ENCODE peak calls at places on chromosomes 4 and X, in six cellular contexts. One of them, this sample, is unnamed.

GRCh38 chr4:170004656-170005250 is 21.4 kb downstream of the MFAP3L start:
- DNase-seq in CD8-positive, alpha-beta T cell: no peak
- DNase-seq in suprapubic skin: no peak
- DNase-seq in stomach: no peak
- DNase-seq in vagina: no peak
- DNase-seq in HL-60: no peak
- DNase-seq in this sample: no peak

GRCh38 chrX:141405878-141406492 is 163.7 kb upstream of the SPANXC start:
- DNase-seq in CD8-positive, alpha-beta T cell: no peak
- DNase-seq in suprapubic skin: no peak
- DNase-seq in stomach: no peak
- DNase-seq in vagina: no peak
- DNase-seq in HL-60: no peak
- DNase-seq in this sample: no peak

GRCh38 chr4:6417516-6417915 is 54.9 kb downstream of the PPP2R2C start:
- DNase-seq in CD8-positive, alpha-beta T cell: no peak
- DNase-seq in suprapubic skin: no peak
- DNase-seq in stomach: no peak
- DNase-seq in vagina: no peak
- DNase-seq in HL-60: no peak
- DNase-seq in this sample: no peak

GRCh38 chrX:53186363-53186762 is 38.6 kb downstream of the KDM5C start:
- DNase-seq in CD8-positive, alpha-beta T cell: no peak
- DNase-seq in suprapubic skin: no peak
- DNase-seq in stomach: no peak
- DNase-seq in vagina: no peak
- DNase-seq in HL-60: no peak
- DNase-seq in this sample: no peak

GRCh38 chr4:82261063-82261462 is 112.7 kb downstream of the HNRNPD start:
- DNase-seq in CD8-positive, alpha-beta T cell: no peak
- DNase-seq in suprapubic skin: no peak
- DNase-seq in stomach: no peak
- DNase-seq in vagina: no peak
- DNase-seq in HL-60: no peak
- DNase-seq in this sample: no peak

GRCh38 chr4:107202744-107203143 is 166.6 kb upstream of the DKK2 start:
- DNase-seq in CD8-positive, alpha-beta T cell: no peak
- DNase-seq in suprapubic skin: no peak
- DNase-seq in stomach: no peak
- DNase-seq in vagina: no peak
- DNase-seq in HL-60: no peak
- DNase-seq in this sample: no peak

GRCh38 chrX:140766024-140766611 is 56.6 kb downstream of the LINC00632 start:
- DNase-seq in CD8-positive, alpha-beta T cell: peak; percentile 19
- DNase-seq in suprapubic skin: no peak
- DNase-seq in stomach: peak; percentile 37
- DNase-seq in vagina: no peak
- DNase-seq in HL-60: no peak
- DNase-seq in this sample: no peak

GRCh38 chr4:110196206-110196870 is 2.1 kb downstream of the ELOVL6 start:
- DNase-seq in CD8-positive, alpha-beta T cell: peak; percentile 27
- DNase-seq in suprapubic skin: no peak
- DNase-seq in stomach: peak; percentile 45
- DNase-seq in vagina: no peak
- DNase-seq in HL-60: no peak
- DNase-seq in this sample: no peak

GRCh38 chrX:2701600-2701999 is 10.5 kb downstream of the CD99 start:
- DNase-seq in CD8-positive, alpha-beta T cell: no peak
- DNase-seq in suprapubic skin: no peak
- DNase-seq in stomach: no peak
- DNase-seq in vagina: no peak
- DNase-seq in HL-60: no peak
- DNase-seq in this sample: no peak

GRCh38 chrX:74343970-74344622 is 40.1 kb downstream of the ZCCHC13 start:
- DNase-seq in CD8-positive, alpha-beta T cell: peak; percentile 17
- DNase-seq in suprapubic skin: no peak
- DNase-seq in stomach: peak; percentile 67
- DNase-seq in vagina: no peak
- DNase-seq in HL-60: peak; percentile 30
- DNase-seq in this sample: peak; percentile 26

GRCh38 chr4:124334119-124334518 is 378.4 kb downstream of the ANKRD50 start:
- DNase-seq in CD8-positive, alpha-beta T cell: no peak
- DNase-seq in suprapubic skin: no peak
- DNase-seq in stomach: no peak
- DNase-seq in vagina: no peak
- DNase-seq in HL-60: no peak
- DNase-seq in this sample: no peak

GRCh38 chrX:72069380-72070160 is 62.1 kb downstream of the RTL5 start:
- DNase-seq in CD8-positive, alpha-beta T cell: no peak
- DNase-seq in suprapubic skin: no peak
- DNase-seq in stomach: no peak
- DNase-seq in vagina: no peak
- DNase-seq in HL-60: peak; percentile 30
- DNase-seq in this sample: no peak

GRCh38 chr4:110527156-110527555 is 51.2 kb downstream of the ENPEP start:
- DNase-seq in CD8-positive, alpha-beta T cell: no peak
- DNase-seq in suprapubic skin: no peak
- DNase-seq in stomach: no peak
- DNase-seq in vagina: no peak
- DNase-seq in HL-60: no peak
- DNase-seq in this sample: no peak

GRCh38 chrX:123590842-123591491 is 141.9 kb downstream of the THOC2 start:
- DNase-seq in CD8-positive, alpha-beta T cell: no peak
- DNase-seq in suprapubic skin: no peak
- DNase-seq in stomach: no peak
- DNase-seq in vagina: no peak
- DNase-seq in HL-60: no peak
- DNase-seq in this sample: peak; percentile 19

GRCh38 chrX:113421432-113421831 is 580.8 kb upstream of the AMOT start:
- DNase-seq in CD8-positive, alpha-beta T cell: no peak
- DNase-seq in suprapubic skin: no peak
- DNase-seq in stomach: no peak
- DNase-seq in vagina: no peak
- DNase-seq in HL-60: no peak
- DNase-seq in this sample: no peak

GRCh38 chrX:137566746-137567473 is 983 bp downstream of the ZIC3 start:
- DNase-seq in CD8-positive, alpha-beta T cell: no peak
- DNase-seq in suprapubic skin: no peak
- DNase-seq in stomach: no peak
- DNase-seq in vagina: no peak
- DNase-seq in HL-60: no peak
- DNase-seq in this sample: no peak

GRCh38 chrX:1591863-1592127 is 391 bp downstream of the AKAP17A start:
- DNase-seq in CD8-positive, alpha-beta T cell: no peak
- DNase-seq in suprapubic skin: no peak
- DNase-seq in stomach: no peak
- DNase-seq in vagina: no peak
- DNase-seq in HL-60: no peak
- DNase-seq in this sample: no peak

GRCh38 chr4:179596621-179597020 is 2154.4 kb upstream of the AGA start:
- DNase-seq in CD8-positive, alpha-beta T cell: no peak
- DNase-seq in suprapubic skin: no peak
- DNase-seq in stomach: no peak
- DNase-seq in vagina: no peak
- DNase-seq in HL-60: no peak
- DNase-seq in this sample: no peak

GRCh38 chr4:89724716-89725115 is 112.2 kb downstream of the SNCA start:
- DNase-seq in CD8-positive, alpha-beta T cell: no peak
- DNase-seq in suprapubic skin: no peak
- DNase-seq in stomach: no peak
- DNase-seq in vagina: no peak
- DNase-seq in HL-60: no peak
- DNase-seq in this sample: no peak

GRCh38 chr4:109113511-109113910 is 188.9 kb downstream of the COL25A1 start:
- DNase-seq in CD8-positive, alpha-beta T cell: no peak
- DNase-seq in suprapubic skin: no peak
- DNase-seq in stomach: no peak
- DNase-seq in vagina: no peak
- DNase-seq in HL-60: no peak
- DNase-seq in this sample: no peak

GRCh38 chr4:183729430-183730328 is 70.6 kb downstream of the TRAPPC11 start:
- DNase-seq in CD8-positive, alpha-beta T cell: no peak
- DNase-seq in suprapubic skin: no peak
- DNase-seq in stomach: no peak
- DNase-seq in vagina: no peak
- DNase-seq in HL-60: no peak
- DNase-seq in this sample: no peak

GRCh38 chrX:136126892-136127406 is 20.4 kb upstream of the FHL1 start:
- DNase-seq in CD8-positive, alpha-beta T cell: no peak
- DNase-seq in suprapubic skin: no peak
- DNase-seq in stomach: no peak
- DNase-seq in vagina: no peak
- DNase-seq in HL-60: no peak
- DNase-seq in this sample: no peak

GRCh38 chrX:39559229-39559628 is 538.5 kb downstream of the BCOR start:
- DNase-seq in CD8-positive, alpha-beta T cell: no peak
- DNase-seq in suprapubic skin: no peak
- DNase-seq in stomach: no peak
- DNase-seq in vagina: no peak
- DNase-seq in HL-60: no peak
- DNase-seq in this sample: no peak

GRCh38 chrX:9349572-9350259 is 115.1 kb upstream of the TBL1X start:
- DNase-seq in CD8-positive, alpha-beta T cell: no peak
- DNase-seq in suprapubic skin: no peak
- DNase-seq in stomach: no peak
- DNase-seq in vagina: no peak
- DNase-seq in HL-60: no peak
- DNase-seq in this sample: no peak

GRCh38 chr4:87911252-87911774 is 64.2 kb upstream of the SPP1 start:
- DNase-seq in CD8-positive, alpha-beta T cell: no peak
- DNase-seq in suprapubic skin: no peak
- DNase-seq in stomach: no peak
- DNase-seq in vagina: no peak
- DNase-seq in HL-60: no peak
- DNase-seq in this sample: no peak

GRCh38 chr4:161256716-161257115 is 907.1 kb downstream of the FSTL5 start:
- DNase-seq in CD8-positive, alpha-beta T cell: no peak
- DNase-seq in suprapubic skin: no peak
- DNase-seq in stomach: no peak
- DNase-seq in vagina: no peak
- DNase-seq in HL-60: no peak
- DNase-seq in this sample: no peak

GRCh38 chr4:161252520-161253141 is 911.2 kb downstream of the FSTL5 start:
- DNase-seq in CD8-positive, alpha-beta T cell: no peak
- DNase-seq in suprapubic skin: no peak
- DNase-seq in stomach: no peak
- DNase-seq in vagina: no peak
- DNase-seq in HL-60: no peak
- DNase-seq in this sample: peak; percentile 3

GRCh38 chr4:161249779-161250440 is 913.9 kb downstream of the FSTL5 start:
- DNase-seq in CD8-positive, alpha-beta T cell: no peak
- DNase-seq in suprapubic skin: no peak
- DNase-seq in stomach: no peak
- DNase-seq in vagina: no peak
- DNase-seq in HL-60: no peak
- DNase-seq in this sample: no peak

GRCh38 chr4:161256172-161256571 is 907.6 kb downstream of the FSTL5 start:
- DNase-seq in CD8-positive, alpha-beta T cell: no peak
- DNase-seq in suprapubic skin: no peak
- DNase-seq in stomach: no peak
- DNase-seq in vagina: no peak
- DNase-seq in HL-60: no peak
- DNase-seq in this sample: no peak

GRCh38 chr4:161254375-161254774 is 909.4 kb downstream of the FSTL5 start:
- DNase-seq in CD8-positive, alpha-beta T cell: no peak
- DNase-seq in suprapubic skin: no peak
- DNase-seq in stomach: no peak
- DNase-seq in vagina: no peak
- DNase-seq in HL-60: no peak
- DNase-seq in this sample: no peak
- TF ChIP-seq CTCF in CD8-positive, alpha-beta T cell: no peak
- TF ChIP-seq CTCF in suprapubic skin: no peak
- TF ChIP-seq CTCF in stomach: no peak
- TF ChIP-seq CTCF in vagina: no peak
- TF ChIP-seq CTCF in HL-60: no peak
- TF ChIP-seq CTCF in this sample: no peak

GRCh38 chrX:127038065-127038464 is 218.5 kb downstream of the PRR32 start:
- DNase-seq in CD8-positive, alpha-beta T cell: no peak
- DNase-seq in suprapubic skin: no peak
- DNase-seq in stomach: no peak
- DNase-seq in vagina: no peak
- DNase-seq in HL-60: no peak
- DNase-seq in this sample: no peak
- TF ChIP-seq CTCF in CD8-positive, alpha-beta T cell: no peak
- TF ChIP-seq CTCF in suprapubic skin: no peak
- TF ChIP-seq CTCF in stomach: no peak
- TF ChIP-seq CTCF in vagina: no peak
- TF ChIP-seq CTCF in HL-60: no peak
- TF ChIP-seq CTCF in this sample: no peak

DNA sequence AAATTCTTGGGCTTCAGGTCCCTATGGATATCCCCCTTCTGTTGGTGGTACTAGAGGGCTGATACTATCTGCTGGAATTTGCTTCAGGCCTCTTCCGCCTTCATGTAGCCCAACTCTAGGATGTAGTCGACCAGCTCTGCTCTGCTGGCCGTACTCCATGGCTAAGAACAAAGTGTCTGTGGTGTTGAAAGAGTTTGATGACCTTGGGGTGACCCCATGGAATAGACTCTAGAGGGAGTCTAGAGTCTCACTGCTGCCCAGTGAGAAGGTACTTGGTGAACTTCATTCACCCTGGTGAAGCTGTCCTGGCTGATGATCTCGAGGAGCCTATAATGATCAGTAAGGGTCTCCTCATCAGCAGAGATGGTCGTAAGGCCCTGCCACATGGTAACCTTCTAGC is 11.7 kb downstream of the SOWAHB start:
- DNase-seq in CD8-positive, alpha-beta T cell: no peak
- DNase-seq in suprapubic skin: no peak
- DNase-seq in stomach: no peak
- DNase-seq in vagina: no peak
- DNase-seq in HL-60: no peak
- DNase-seq in this sample: no peak
- TF ChIP-seq CTCF in CD8-positive, alpha-beta T cell: no peak
- TF ChIP-seq CTCF in suprapubic skin: no peak
- TF ChIP-seq CTCF in stomach: no peak
- TF ChIP-seq CTCF in vagina: no peak
- TF ChIP-seq CTCF in HL-60: no peak
- TF ChIP-seq CTCF in this sample: no peak

GRCh38 chrX:119693996-119694451 is 1.1 kb upstream of the SEPTIN6 start:
- DNase-seq in CD8-positive, alpha-beta T cell: no peak
- DNase-seq in suprapubic skin: no peak
- DNase-seq in stomach: no peak
- DNase-seq in vagina: no peak
- DNase-seq in HL-60: no peak
- DNase-seq in this sample: no peak

GRCh38 chrX:119693032-119693995 is at the start of gene SEPTIN6:
- DNase-seq in CD8-positive, alpha-beta T cell: peak; percentile 88
- DNase-seq in suprapubic skin: peak; percentile 81
- DNase-seq in stomach: peak; percentile 72
- DNase-seq in vagina: no peak
- DNase-seq in HL-60: peak; percentile 61
- DNase-seq in this sample: peak; percentile 61

GRCh38 chrX:119690921-119691716 is 1.8 kb downstream of the SEPTIN6 start:
- DNase-seq in CD8-positive, alpha-beta T cell: peak; percentile 74
- DNase-seq in suprapubic skin: no peak
- DNase-seq in stomach: no peak
- DNase-seq in vagina: no peak
- DNase-seq in HL-60: peak; percentile 24
- DNase-seq in this sample: no peak

GRCh38 chrX:119694601-119695534 is 1.9 kb upstream of the SEPTIN6 start:
- DNase-seq in CD8-positive, alpha-beta T cell: no peak
- DNase-seq in suprapubic skin: no peak
- DNase-seq in stomach: no peak
- DNase-seq in vagina: no peak
- DNase-seq in HL-60: no peak
- DNase-seq in this sample: no peak

GRCh38 chrX:119692241-119693031 is 532 bp downstream of the SEPTIN6 start:
- DNase-seq in CD8-positive, alpha-beta T cell: peak; percentile 78
- DNase-seq in suprapubic skin: no peak
- DNase-seq in stomach: peak; percentile 44
- DNase-seq in vagina: no peak
- DNase-seq in HL-60: peak; percentile 37
- DNase-seq in this sample: no peak
- TF ChIP-seq CTCF in CD8-positive, alpha-beta T cell: no peak
- TF ChIP-seq CTCF in suprapubic skin: no peak
- TF ChIP-seq CTCF in stomach: no peak
- TF ChIP-seq CTCF in vagina: no peak
- TF ChIP-seq CTCF in HL-60: no peak
- TF ChIP-seq CTCF in this sample: peak; percentile 40